ENCODE peak calls at places on chromosomes 2 and 18, in nine cellular contexts. M, T, C, E, G, Y, F, D and P are unnamed samples.

GRCh38 chr2:230668939-230669303 is 43.7 kb upstream of the CAB39 start:
- DNase-seq in C (no peak), E (no peak), Y (no peak), F (no peak), G (no peak), D (no peak), M (no peak), T (no peak), P (no peak)

GRCh38 chr18:80204142-80204541 is 43.2 kb downstream of the PARD6G start:
- DNase-seq in T (no peak), M (no peak), C (no peak), D (no peak), Y (no peak), F (no peak), G (no peak), E (no peak), P (no peak)

GRCh38 chr2:43634604-43635306 is 2.3 kb upstream of the PLEKHH2 start:
- DNase-seq in F (no peak), C (no peak), M (no peak), T (peak; percentile 53), D (peak; percentile 87), E (no peak), Y (no peak), G (peak; percentile 95), P (no peak)

GRCh38 chr2:51103205-51103604 is 71.3 kb upstream of the NRXN1 start:
- DNase-seq in Y (no peak), C (peak; percentile 1), E (no peak), G (peak; percentile 65), T (peak; percentile 5), F (no peak), D (peak; percentile 54), M (peak; percentile 20), P (no peak)

GRCh38 chr18:9595197-9595596 is 19.2 kb downstream of the PPP4R1 start:
- DNase-seq in Y (no peak), G (peak; percentile 27), D (peak; percentile 51), C (no peak), M (no peak), E (no peak), F (no peak), T (peak; percentile 26), P (no peak)

GRCh38 chr2:222087998-222088397 is 210.8 kb downstream of the PAX3 start:
- DNase-seq in D (no peak), C (no peak), F (no peak), E (no peak), T (no peak), M (no peak), G (peak; percentile 26), Y (no peak), P (no peak)

GRCh38 chr2:72698300-72698699 is 127.5 kb downstream of the EXOC6B start:
- DNase-seq in Y (no peak), F (no peak), C (no peak), E (no peak), M (no peak), G (no peak), T (no peak), D (no peak), P (no peak)

GRCh38 chr2:105443610-105444598 is 45.1 kb upstream of the FHL2 start:
- DNase-seq in F (no peak), M (no peak), C (no peak), Y (no peak), T (peak; percentile 8), E (no peak), G (peak; percentile 57), D (no peak), P (no peak)

GRCh38 chr2:206801417-206801772 is 36.0 kb downstream of the FASTKD2 start:
- DNase-seq in C (no peak), Y (no peak), F (no peak), M (no peak), G (no peak), T (no peak), E (no peak), D (no peak), P (no peak)

GRCh38 chr2:240376739-240377138 is 58.7 kb upstream of the GPC1 start:
- DNase-seq in E (peak; percentile 58), G (no peak), F (no peak), Y (no peak), D (no peak), M (no peak), C (no peak), T (no peak), P (no peak)

GRCh38 chr2:41579811-41580210 is 468.0 kb upstream of the PKDCC start:
- DNase-seq in C (no peak), E (no peak), T (no peak), F (no peak), M (no peak), G (peak; percentile 4), D (peak; percentile 47), Y (no peak), P (no peak)

GRCh38 chr18:62205824-62206223 is 18.8 kb downstream of the RELCH start:
- DNase-seq in T (no peak), C (no peak), G (no peak), D (no peak), M (no peak), E (no peak), Y (no peak), F (no peak), P (no peak)

GRCh38 chr2:109417701-109418335 is 195.9 kb downstream of the SEPTIN10 start:
- DNase-seq in E (no peak), T (no peak), F (no peak), G (no peak), D (no peak), Y (no peak), C (no peak), M (no peak), P (no peak)

GRCh38 chr2:47336259-47337238 is 66.4 kb upstream of the MSH2 start:
- DNase-seq in G (peak; percentile 42), F (no peak), Y (no peak), E (no peak), D (no peak), C (peak; percentile 55), T (no peak), M (no peak), P (no peak)

GRCh38 chr2:124815386-124815785 is 790.3 kb downstream of the CNTNAP5 start:
- DNase-seq in T (no peak), F (no peak), G (no peak), M (no peak), E (no peak), Y (no peak), D (no peak), C (no peak), P (no peak)

GRCh38 chr18:35619468-35619867 is 37.9 kb downstream of the GALNT1 start:
- DNase-seq in D (no peak), E (no peak), T (no peak), G (peak; percentile 45), M (peak; percentile 40), F (no peak), C (no peak), Y (no peak), P (peak; percentile 37)

GRCh38 chr18:35616664-35617423 is 35.3 kb downstream of the GALNT1 start:
- DNase-seq in G (peak; percentile 97), M (peak; percentile 25), D (peak; percentile 94), Y (no peak), T (peak; percentile 89), C (peak; percentile 67), F (peak; percentile 28), E (no peak), P (no peak)

GRCh38 chr18:35618703-35619102 is 37.2 kb downstream of the GALNT1 start:
- DNase-seq in D (no peak), C (no peak), F (no peak), Y (no peak), G (peak; percentile 28), M (no peak), E (no peak), T (no peak), P (no peak)

GRCh38 chr18:35617865-35618264 is 36.3 kb downstream of the GALNT1 start:
- DNase-seq in E (no peak), D (no peak), C (no peak), T (no peak), G (no peak), M (no peak), Y (no peak), F (no peak), P (no peak)

GRCh38 chr18:35618289-35618688 is 36.7 kb downstream of the GALNT1 start:
- DNase-seq in F (no peak), G (no peak), D (no peak), M (no peak), C (no peak), E (no peak), T (no peak), Y (no peak), P (no peak)
- TF ChIP-seq CTCF in F (no peak), G (no peak), D (no peak), M (no peak), C (no peak), E (no peak), T (no peak), Y (no peak), P (no peak)

DNA sequence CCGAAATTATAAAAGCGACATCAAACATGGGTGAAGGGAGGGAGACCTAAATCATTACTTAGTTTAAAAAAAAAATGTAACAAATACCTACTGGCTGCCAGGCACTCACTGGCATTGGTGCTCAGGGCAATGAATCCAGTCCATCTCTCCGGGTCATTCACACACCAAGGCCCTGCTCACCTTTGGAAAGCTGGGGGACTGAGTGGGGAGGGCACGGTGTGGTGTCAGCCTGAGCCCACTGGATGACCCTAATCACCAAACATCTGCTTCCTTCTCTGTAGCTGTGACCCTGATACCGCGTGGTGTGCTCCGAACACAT is 336 bp upstream of the DDX1 start:
- DNase-seq in T (no peak), D (no peak), F (no peak), E (no peak), C (no peak), G (no peak), M (no peak), Y (no peak), P (no peak)
- H3K4me3 ChIP-seq in T (peak overlapping the region; percentile 87), D (peak overlapping the region; percentile 95), F (peak overlapping the region; percentile 98), E (peak overlapping the region; percentile 62), C (peak overlapping the region; percentile 79), G (peak overlapping the region; percentile 84), M (peak overlapping the region; percentile 96), Y (peak overlapping the region; percentile 77), P (peak overlapping the region; percentile 94)

DNA sequence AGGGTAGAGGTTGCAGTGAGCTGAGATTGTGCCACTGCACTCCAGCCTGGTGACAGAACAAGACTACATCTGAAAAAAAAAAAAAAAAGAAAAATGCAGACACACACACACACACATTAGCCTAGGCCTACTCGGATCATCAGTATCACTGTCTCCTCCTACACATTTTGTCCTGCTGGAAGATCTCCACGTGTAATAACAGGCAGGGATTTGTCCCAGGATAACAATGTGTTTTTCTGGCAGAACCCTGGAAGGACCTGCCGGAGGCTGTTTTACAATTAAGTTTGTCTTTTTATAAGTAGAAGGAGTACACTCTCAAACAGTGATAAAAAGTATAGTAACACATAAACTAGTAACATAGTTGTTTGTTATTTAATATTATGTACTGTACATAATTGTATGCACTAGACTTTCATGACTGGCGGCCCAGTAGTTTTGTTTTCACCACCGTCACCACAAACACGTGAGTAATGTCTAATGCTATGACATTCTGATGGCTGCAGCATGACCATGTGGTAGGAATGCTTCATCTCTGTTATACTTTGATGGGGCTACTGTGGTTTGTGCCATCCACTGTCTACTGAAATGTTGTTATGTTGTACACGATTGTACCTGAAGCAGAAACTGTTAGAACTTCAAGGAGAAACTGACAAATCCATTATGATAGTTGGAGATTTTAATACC is 130.6 kb downstream of the ATP9B start:
- DNase-seq in C (no peak), M (no peak), D (peak; percentile 12), T (peak; percentile 76), E (no peak), F (no peak), G (peak; percentile 66), Y (no peak), P (no peak)
- TF ChIP-seq CTCF in C (no peak), M (no peak), D (no peak), T (peak; percentile 26), E (no peak), F (no peak), G (no peak), Y (no peak), P (no peak)

GRCh38 chr2:9256570-9257043 is 50.0 kb downstream of the ASAP2 start:
- DNase-seq in T (no peak), F (no peak), M (no peak), C (no peak), D (peak; percentile 31), E (no peak), G (no peak), Y (no peak), P (no peak)
- H3K4me3 ChIP-seq in T (no peak overlapping the region), F (no peak overlapping the region), M (no peak overlapping the region), C (no peak overlapping the region), D (peak overlapping the region; percentile 4), E (no peak overlapping the region), G (peak overlapping the region; percentile 17), Y (no peak overlapping the region), P (no peak overlapping the region)